ENCODE peak calls at places on chromosomes 16 and 17, in six cellular contexts. R is RPMI7951, S is Ammon's horn, K is amniotic stem cell, T is non-pigmented ciliary epithelial cell, G is fibroblast of pulmonary artery. M is an unnamed sample.

GRCh38 chr16:31131416-31131815 is 4.1 kb downstream of the PRSS8 start:
- DNase-seq in R (no peak), S (no peak), K (no peak), T (no peak), G (no peak), M (no peak)

GRCh38 chr16:21990381-21990944 is 10.5 kb downstream of the PDZD9 start:
- DNase-seq in R (no peak), S (no peak), K (no peak), T (no peak), G (no peak), M (no peak)

GRCh38 chr17:74305865-74306654 is 20.0 kb upstream of the KIF19 start:
- DNase-seq in R (peak), S (peak), K (no peak), T (no peak), G (no peak), M (peak)

GRCh38 chr17:82031303-82031884 is at the start of gene RAC3:
- DNase-seq in R (no peak), S (no peak), K (no peak), T (no peak), G (peak), M (peak)

GRCh38 chr17:79702550-79703236 is 28.1 kb upstream of the ENPP7 start:
- DNase-seq in R (no peak), S (no peak), K (no peak), T (no peak), G (no peak), M (no peak)

GRCh38 chr17:80724723-80725388 is 180.2 kb downstream of the RPTOR start:
- DNase-seq in R (peak), S (no peak), K (peak), T (peak), G (peak), M (no peak)

GRCh38 chr16:11499295-11500089 is 87.2 kb downstream of the LITAF start:
- DNase-seq in R (no peak), S (no peak), K (no peak), T (no peak), G (no peak), M (no peak)

GRCh38 chr17:48294989-48295892 is 134.8 kb downstream of the SKAP1 start:
- DNase-seq in R (peak), S (no peak), K (no peak), T (peak), G (peak), M (no peak)

GRCh38 chr17:75129576-75129975 is 2.0 kb downstream of the NT5C start:
- DNase-seq in R (no peak), S (no peak), K (no peak), T (no peak), G (no peak), M (no peak)

GRCh38 chr17:74779948-74780400 is 3.8 kb upstream of the NAT9 start:
- DNase-seq in R (no peak), S (peak), K (no peak), T (no peak), G (no peak), M (no peak)

GRCh38 chr16:19210175-19210924 is 42.3 kb downstream of the SYT17 start:
- DNase-seq in R (no peak), S (peak), K (no peak), T (no peak), G (no peak), M (peak)

GRCh38 chr16:86577314-86577971 is 906 bp upstream of the FOXL1 start:
- DNase-seq in R (no peak), S (no peak), K (no peak), T (no peak), G (no peak), M (no peak)

GRCh38 chr17:40608061-40608581 is 39.5 kb downstream of the SMARCE1 start:
- DNase-seq in R (no peak), S (no peak), K (no peak), T (no peak), G (no peak), M (no peak)

GRCh38 chr17:6096201-6097004 is 26.2 kb downstream of the WSCD1 start:
- DNase-seq in R (no peak), S (no peak), K (no peak), T (no peak), G (no peak), M (no peak)

GRCh38 chr17:39104657-39105056 is 46.8 kb downstream of the PLXDC1 start:
- DNase-seq in R (no peak), S (no peak), K (no peak), T (no peak), G (no peak), M (no peak)

GRCh38 chr17:69122065-69122464 is 19.6 kb downstream of the ABCA6 start:
- DNase-seq in R (no peak), S (no peak), K (no peak), T (no peak), G (no peak), M (no peak)

GRCh38 chr17:60747069-60747808 is 69.6 kb downstream of the BCAS3 start:
- DNase-seq in R (peak), S (peak), K (no peak), T (no peak), G (no peak), M (no peak)

GRCh38 chr16:74752756-74753155 is 21.9 kb downstream of the FA2H start:
- DNase-seq in R (no peak), S (no peak), K (no peak), T (no peak), G (no peak), M (no peak)

GRCh38 chr17:16622540-16623277 is 30.9 kb downstream of the ZNF624 start:
- DNase-seq in R (no peak), S (no peak), K (no peak), T (no peak), G (no peak), M (no peak)

GRCh38 chr17:30975042-30975820 is 4.4 kb downstream of the RNF135 start:
- DNase-seq in R (no peak), S (no peak), K (no peak), T (no peak), G (no peak), M (no peak)

GRCh38 chr16:3049921-3050481 is 3.6 kb downstream of the MMP25 start:
- DNase-seq in R (no peak), S (no peak), K (no peak), T (no peak), G (no peak), M (no peak)

GRCh38 chr17:80926601-80927250 is 64.9 kb upstream of the CHMP6 start:
- DNase-seq in R (no peak), S (no peak), K (no peak), T (no peak), G (no peak), M (no peak)

GRCh38 chr16:67269766-67270165 is 9.6 kb upstream of the PLEKHG4 start:
- DNase-seq in R (no peak), S (no peak), K (no peak), T (no peak), G (peak), M (no peak)

GRCh38 chr16:86363057-86363490 is 147.3 kb upstream of the FOXF1 start:
- DNase-seq in R (peak), S (no peak), K (peak), T (peak), G (peak), M (no peak)

GRCh38 chr17:32596666-32597065 is 109.9 kb downstream of the CDK5R1 start:
- DNase-seq in R (no peak), S (peak), K (no peak), T (no peak), G (no peak), M (no peak)

GRCh38 chr17:45991341-45991740 is 7.7 kb upstream of the STH start:
- DNase-seq in R (no peak), S (no peak), K (no peak), T (no peak), G (no peak), M (no peak)

GRCh38 chr16:79411805-79412204 is 188.7 kb downstream of the MAF start:
- DNase-seq in R (no peak), S (no peak), K (no peak), T (no peak), G (no peak), M (no peak)

GRCh38 chr16:55271945-55272513 is 52.0 kb upstream of the IRX6 start:
- DNase-seq in R (no peak), S (no peak), K (no peak), T (no peak), G (no peak), M (no peak)

GRCh38 chr17:29577778-29578211 is 9.3 kb downstream of the TP53I13 start:
- DNase-seq in R (no peak), S (peak), K (no peak), T (no peak), G (peak), M (no peak)

GRCh38 chr17:35019386-35020179 is 39.3 kb downstream of the LIG3 start:
- DNase-seq in R (no peak), S (no peak), K (no peak), T (no peak), G (no peak), M (no peak)

GRCh38 chr17:44187131-44187899 is 543 bp downstream of the TMUB2 start:
- DNase-seq in R (no peak), S (no peak), K (no peak), T (no peak), G (peak), M (peak)

GRCh38 chr16:1108299-1109252 is 12.5 kb upstream of the C1QTNF8 start:
- DNase-seq in R (no peak), S (peak), K (no peak), T (no peak), G (peak), M (peak)

GRCh38 chr16:7340938-7341337 is 8.3 kb downstream of the RBFOX1 start:
- DNase-seq in R (no peak), S (no peak), K (no peak), T (no peak), G (no peak), M (no peak)

GRCh38 chr17:68288375-68288774 is 2.6 kb downstream of the SLC16A6 start:
- DNase-seq in R (peak), S (no peak), K (no peak), T (no peak), G (no peak), M (no peak)

GRCh38 chr16:81899601-81900000 is 111.7 kb downstream of the SDR42E1 start:
- DNase-seq in R (no peak), S (no peak), K (no peak), T (no peak), G (no peak), M (peak)

GRCh38 chr16:66619534-66620418 is 15.3 kb downstream of the CMTM3 start:
- DNase-seq in R (peak), S (no peak), K (no peak), T (peak), G (peak), M (no peak)

GRCh38 chr17:46950997-46951621 is 27.9 kb downstream of the RPRML start:
- DNase-seq in R (no peak), S (no peak), K (no peak), T (no peak), G (no peak), M (no peak)

M was measured in NCI-H146.